ENCODE peak calls at places on chromosomes 2 and 18, in five cellular contexts. C, K, F, P and Y are unnamed samples.

GRCh38 chr2:219856602-219857001 is 229.2 kb downstream of the SLC4A3 start:
- DNase-seq in C (no peak), K (no peak), F (no peak), P (no peak), Y (no peak)

GRCh38 chr2:149364839-149365238 is 34.5 kb downstream of the LYPD6 start:
- DNase-seq in C (no peak), K (no peak), F (peak; percentile 17), P (no peak), Y (no peak)

GRCh38 chr2:20093263-20094141 is 42.1 kb upstream of the LAPTM4A start:
- DNase-seq in C (peak; percentile 81), K (peak; percentile 81), F (no peak), P (peak; percentile 88), Y (peak; percentile 90)

GRCh38 chr2:76760367-76760704 is 761.8 kb downstream of the LRRTM4 start:
- DNase-seq in C (no peak), K (no peak), F (no peak), P (no peak), Y (no peak)

GRCh38 chr2:17104454-17104853 is 413.8 kb downstream of the RAD51AP2 start:
- DNase-seq in C (no peak), K (no peak), F (no peak), P (no peak), Y (peak; percentile 55)

GRCh38 chr18:53943463-53943862 is 281.0 kb downstream of the MBD2 start:
- DNase-seq in C (no peak), K (no peak), F (peak; percentile 20), P (no peak), Y (no peak)

GRCh38 chr2:44940053-44940494 is 1.4 kb upstream of the SIX3 start:
- DNase-seq in C (peak; percentile 65), K (no peak), F (no peak), P (no peak), Y (no peak)

GRCh38 chr2:20595439-20596192 is 55.3 kb downstream of the HS1BP3 start:
- DNase-seq in C (no peak), K (peak; percentile 57), F (peak; percentile 90), P (no peak), Y (no peak)

GRCh38 chr2:30511122-30512083 is 64.4 kb downstream of the LCLAT1 start:
- DNase-seq in C (no peak), K (peak; percentile 51), F (no peak), P (peak; percentile 24), Y (peak; percentile 70)

GRCh38 chr2:99747842-99748241 is 258.0 kb upstream of the REV1 start:
- DNase-seq in C (no peak), K (no peak), F (no peak), P (no peak), Y (no peak)

GRCh38 chr2:232538671-232539070 is 821 bp upstream of the CHRNG start:
- DNase-seq in C (no peak), K (no peak), F (no peak), P (no peak), Y (no peak)

GRCh38 chr18:48896875-48897511 is 53.8 kb downstream of the SMAD7 start:
- DNase-seq in C (peak; percentile 67), K (peak; percentile 24), F (peak; percentile 50), P (no peak), Y (peak; percentile 63)

GRCh38 chr2:239096676-239097427 is 249.0 kb downstream of the TWIST2 start:
- DNase-seq in C (no peak), K (no peak), F (no peak), P (peak; percentile 86), Y (no peak)

GRCh38 chr2:1731512-1731962 is 12.8 kb downstream of the PXDN start:
- DNase-seq in C (peak; percentile 38), K (peak; percentile 78), F (no peak), P (peak; percentile 44), Y (peak; percentile 88)

GRCh38 chr2:113015655-113016054 is 10.4 kb downstream of the IL36A start:
- DNase-seq in C (no peak), K (no peak), F (no peak), P (no peak), Y (no peak)

GRCh38 chr2:70086278-70086837 is 919 bp upstream of the PCBP1 start:
- DNase-seq in C (peak; percentile 88), K (peak; percentile 65), F (peak; percentile 85), P (peak; percentile 75), Y (peak; percentile 93)

GRCh38 chr2:205706769-205707375 is 24.6 kb downstream of the NRP2 start:
- DNase-seq in C (no peak), K (peak; percentile 69), F (peak; percentile 32), P (no peak), Y (peak; percentile 91)

GRCh38 chr2:232688201-232688600 is 8.9 kb upstream of the GIGYF2 start:
- DNase-seq in C (no peak), K (no peak), F (no peak), P (no peak), Y (no peak)

GRCh38 chr2:174340400-174341300 is 5.9 kb downstream of the SP9 start:
- DNase-seq in C (peak; percentile 85), K (peak; percentile 20), F (no peak), P (peak; percentile 74), Y (no peak)

GRCh38 chr2:215451012-215451756 is 15.3 kb upstream of the FN1 start:
- DNase-seq in C (no peak), K (no peak), F (no peak), P (no peak), Y (no peak)

GRCh38 chr2:128504242-128505149 is 185.8 kb upstream of the HS6ST1 start:
- DNase-seq in C (no peak), K (no peak), F (peak; percentile 62), P (no peak), Y (no peak)

GRCh38 chr2:111947219-111947618 is 48.8 kb downstream of the MERTK start:
- DNase-seq in C (no peak), K (no peak), F (peak; percentile 84), P (no peak), Y (no peak)

GRCh38 chr2:174142290-174142689 is 106.0 kb downstream of the OLA1 start:
- DNase-seq in C (no peak), K (no peak), F (no peak), P (peak; percentile 72), Y (no peak)

GRCh38 chr18:12968619-12969018 is 20.8 kb downstream of the SEH1L start:
- DNase-seq in C (no peak), K (no peak), F (no peak), P (no peak), Y (peak; percentile 5)

GRCh38 chr18:2917255-2918047 is 70.6 kb downstream of the EMILIN2 start:
- DNase-seq in C (peak; percentile 39), K (no peak), F (no peak), P (no peak), Y (no peak)

GRCh38 chr2:240589381-240589780 is 2.8 kb downstream of the CAPN10 start:
- DNase-seq in C (no peak), K (no peak), F (no peak), P (no peak), Y (no peak)

GRCh38 chr2:208228481-208228880 is 26.4 kb downstream of the IDH1 start:
- DNase-seq in C (no peak), K (no peak), F (no peak), P (no peak), Y (no peak)

GRCh38 chr18:28175047-28175929 is 1.6 kb downstream of the CDH2 start:
- DNase-seq in C (peak; percentile 88), K (peak; percentile 35), F (no peak), P (peak; percentile 71), Y (peak; percentile 83)

GRCh38 chr2:29000481-29000880 is 19.4 kb downstream of the TOGARAM2 start:
- DNase-seq in C (no peak), K (no peak), F (no peak), P (no peak), Y (no peak)

GRCh38 chr2:184444217-184444616 is 154.1 kb upstream of the ZNF804A start:
- DNase-seq in C (no peak), K (peak; percentile 12), F (peak; percentile 94), P (no peak), Y (no peak)

GRCh38 chr2:63875143-63875542 is 33.4 kb downstream of the UGP2 start:
- DNase-seq in C (no peak), K (peak; percentile 52), F (no peak), P (no peak), Y (peak; percentile 72)

DNA sequence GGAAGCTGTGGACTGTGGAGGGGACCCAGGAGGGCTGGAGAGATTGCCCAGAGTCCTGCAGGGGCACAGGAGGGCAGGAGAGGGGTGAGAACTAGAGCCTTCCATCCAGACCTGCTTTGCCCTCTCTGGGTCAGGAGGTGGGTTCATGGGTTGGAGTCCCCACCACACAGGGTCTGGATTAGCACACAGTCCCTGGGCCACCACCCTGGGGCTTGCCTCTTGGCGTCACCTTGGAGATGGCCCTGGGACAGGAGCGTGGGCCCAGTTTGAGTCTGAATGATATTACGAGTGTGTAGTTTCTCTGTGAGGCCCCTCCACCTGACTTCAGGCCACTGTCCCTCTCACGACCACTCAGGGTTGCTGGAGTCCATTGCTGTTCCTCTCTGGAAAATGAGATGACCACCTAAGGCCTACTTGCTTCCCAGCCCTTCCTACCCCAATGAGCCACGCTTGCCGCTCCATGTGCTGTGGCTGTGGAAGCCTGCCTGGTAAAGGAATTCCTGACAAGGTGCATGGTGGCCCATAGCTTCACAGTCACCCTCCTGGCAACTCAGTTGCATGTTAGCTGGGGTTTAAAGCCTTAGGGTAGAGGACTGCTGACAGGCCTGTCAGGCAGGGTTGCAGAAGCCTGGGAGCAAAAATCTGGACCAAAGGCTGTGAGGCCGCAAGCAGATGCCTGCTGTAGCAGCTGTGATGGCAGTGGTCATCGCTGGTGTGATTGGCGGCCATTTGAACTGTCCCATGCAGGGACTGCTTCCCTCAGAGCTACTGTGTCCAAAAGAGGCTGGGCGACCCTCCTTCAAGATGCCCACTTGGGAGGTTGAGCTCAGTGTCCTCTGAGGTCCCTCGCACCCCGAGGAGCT is 14.2 kb downstream of the ATOH8 start:
- DNase-seq in C (no peak), K (no peak), F (no peak), P (no peak), Y (no peak)
- H3K9ac ChIP-seq in C (no peak overlapping the region), K (no peak overlapping the region), F (no peak overlapping the region), P (no peak overlapping the region), Y (no peak overlapping the region)

DNA sequence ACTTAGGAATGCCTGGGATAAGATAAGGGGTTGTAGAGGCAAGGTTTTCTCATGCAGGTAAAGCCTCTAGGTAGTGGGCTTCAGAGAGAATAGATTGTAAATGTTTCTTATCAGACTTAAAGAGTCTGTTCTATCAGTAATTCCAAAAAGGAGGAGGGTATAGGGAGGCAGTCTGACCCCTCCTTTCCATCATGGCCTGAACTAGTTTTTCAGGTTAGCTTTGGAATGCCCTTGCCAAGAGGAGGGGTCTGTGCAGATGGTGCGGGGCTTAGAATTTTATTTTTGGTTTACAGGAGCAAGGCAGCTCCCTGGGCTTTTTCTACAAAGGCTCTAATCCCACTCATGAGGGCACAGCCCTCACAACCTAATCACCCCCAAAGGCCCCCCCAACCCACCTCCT is 135.0 kb downstream of the B3GNT2 start:
- DNase-seq in C (no peak), K (no peak), F (no peak), P (no peak), Y (no peak)
- H3K4me1 ChIP-seq in C (peaks cover 5% of the 10 kb centered on the region), K (no peaks in the 10 kb centered on the region), F (peaks cover 10% of the 10 kb centered on the region), P (peaks cover 9% of the 10 kb centered on the region), Y (no peaks in the 10 kb centered on the region)

GRCh38 chr18:63155169-63155852 is 164.3 kb downstream of the BCL2 start:
- DNase-seq in C (peak; percentile 72), K (peak; percentile 55), F (peak; percentile 90), P (peak; percentile 45), Y (no peak)
- TF ChIP-seq EZH2phosphoT487 in C (no peak), K (no peak), F (no peak), P (no peak), Y (no peak)

DNA sequence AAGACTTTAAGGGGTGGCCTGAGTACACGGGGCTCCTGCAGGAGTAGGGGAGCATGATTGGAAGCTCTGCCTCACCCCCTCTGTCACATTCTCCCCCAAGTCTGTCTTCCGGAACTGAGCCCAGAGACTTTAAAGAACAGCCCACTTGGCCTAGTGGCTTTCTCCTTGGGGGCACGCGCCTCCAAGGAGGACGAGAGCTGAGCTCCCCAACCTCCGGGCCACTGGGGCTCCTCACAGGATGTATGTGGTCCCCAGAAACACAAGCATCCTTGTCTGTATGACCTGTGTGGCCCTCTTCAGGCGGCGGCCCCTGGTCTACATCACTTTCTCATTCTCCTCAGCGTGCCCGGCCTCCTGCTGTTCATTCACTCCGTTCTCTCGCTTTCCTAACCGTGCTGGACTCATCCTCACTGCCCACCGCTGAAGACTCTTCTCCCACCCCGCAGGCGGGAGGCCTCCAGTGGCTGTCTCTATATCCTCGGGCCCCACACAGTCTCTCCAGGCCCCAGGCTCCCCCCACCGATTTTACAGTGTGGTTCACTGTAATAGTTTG is 23.7 kb downstream of the KCNF1 start:
- DNase-seq in C (no peak), K (no peak), F (no peak), P (no peak), Y (no peak)
- H3K9ac ChIP-seq in C (no peak overlapping the region), K (peak overlapping the region; percentile 86), F (no peak overlapping the region), P (no peak overlapping the region), Y (peak overlapping the region; percentile 24)